ENCODE peak calls at places on chromosomes 3 and 15, in seven cellular contexts. One of them, this sample, is unnamed.

GRCh38 chr15:88586401-88587162 is 34.6 kb upstream of the AEN start:
- DNase-seq in mesothelial cell of epicardium: no peak
- DNase-seq in heart right ventricle: no peak
- DNase-seq in transverse colon: no peak
- DNase-seq in uterus: no peak
- DNase-seq in tibial artery: no peak
- DNase-seq in foreskin fibroblast: peak
- DNase-seq in this sample: no peak

GRCh38 chr3:42556089-42556632 is 25.6 kb downstream of the SEC22C start:
- DNase-seq in tibial artery: no peak
- DNase-seq in foreskin fibroblast: no peak
- DNase-seq in mesothelial cell of epicardium: no peak
- DNase-seq in transverse colon: no peak
- DNase-seq in heart right ventricle: no peak
- DNase-seq in uterus: no peak
- DNase-seq in this sample: no peak

GRCh38 chr3:150409125-150409526 is 1.0 kb downstream of the TSC22D2 start:
- DNase-seq in uterus: no peak
- DNase-seq in transverse colon: no peak
- DNase-seq in mesothelial cell of epicardium: peak
- DNase-seq in heart right ventricle: no peak
- DNase-seq in foreskin fibroblast: no peak
- DNase-seq in tibial artery: no peak
- DNase-seq in this sample: peak

GRCh38 chr3:195111322-195111710 is 159.6 kb downstream of the XXYLT1 start:
- DNase-seq in mesothelial cell of epicardium: no peak
- DNase-seq in transverse colon: no peak
- DNase-seq in tibial artery: peak
- DNase-seq in uterus: no peak
- DNase-seq in heart right ventricle: no peak
- DNase-seq in foreskin fibroblast: no peak
- DNase-seq in this sample: no peak

GRCh38 chr15:98866503-98866902 is 141.1 kb downstream of the PGPEP1L start:
- DNase-seq in heart right ventricle: no peak
- DNase-seq in transverse colon: no peak
- DNase-seq in uterus: peak
- DNase-seq in mesothelial cell of epicardium: no peak
- DNase-seq in foreskin fibroblast: peak
- DNase-seq in tibial artery: no peak
- DNase-seq in this sample: no peak

GRCh38 chr3:148190441-148190990 is 507.2 kb upstream of the AGTR1 start:
- DNase-seq in transverse colon: no peak
- DNase-seq in tibial artery: no peak
- DNase-seq in foreskin fibroblast: no peak
- DNase-seq in mesothelial cell of epicardium: no peak
- DNase-seq in uterus: no peak
- DNase-seq in heart right ventricle: no peak
- DNase-seq in this sample: no peak

GRCh38 chr15:32861741-32862140 is 143.9 kb downstream of the GREM1 start:
- DNase-seq in foreskin fibroblast: peak
- DNase-seq in uterus: no peak
- DNase-seq in transverse colon: peak
- DNase-seq in heart right ventricle: no peak
- DNase-seq in tibial artery: peak
- DNase-seq in mesothelial cell of epicardium: no peak
- DNase-seq in this sample: peak

GRCh38 chr3:71583569-71584215 is at the start of gene FOXP1:
- DNase-seq in tibial artery: peak
- DNase-seq in transverse colon: peak
- DNase-seq in mesothelial cell of epicardium: peak
- DNase-seq in foreskin fibroblast: peak
- DNase-seq in uterus: peak
- DNase-seq in heart right ventricle: peak
- DNase-seq in this sample: peak

GRCh38 chr15:58269455-58270414 is 131.6 kb downstream of the AQP9 start:
- DNase-seq in uterus: no peak
- DNase-seq in heart right ventricle: no peak
- DNase-seq in foreskin fibroblast: peak
- DNase-seq in mesothelial cell of epicardium: no peak
- DNase-seq in tibial artery: no peak
- DNase-seq in transverse colon: peak
- DNase-seq in this sample: peak

GRCh38 chr3:70471464-70472342 is 159.3 kb upstream of the MDFIC2 start:
- DNase-seq in tibial artery: no peak
- DNase-seq in foreskin fibroblast: peak
- DNase-seq in uterus: no peak
- DNase-seq in transverse colon: no peak
- DNase-seq in mesothelial cell of epicardium: no peak
- DNase-seq in heart right ventricle: no peak
- DNase-seq in this sample: no peak

GRCh38 chr3:175456496-175456895 is 597.4 kb downstream of the NAALADL2 start:
- DNase-seq in tibial artery: no peak
- DNase-seq in uterus: no peak
- DNase-seq in foreskin fibroblast: peak
- DNase-seq in heart right ventricle: no peak
- DNase-seq in transverse colon: no peak
- DNase-seq in mesothelial cell of epicardium: no peak
- DNase-seq in this sample: no peak

GRCh38 chr15:27353837-27354236 is 382.9 kb downstream of the GABRG3 start:
- DNase-seq in foreskin fibroblast: peak
- DNase-seq in uterus: no peak
- DNase-seq in tibial artery: no peak
- DNase-seq in transverse colon: no peak
- DNase-seq in heart right ventricle: no peak
- DNase-seq in mesothelial cell of epicardium: peak
- DNase-seq in this sample: no peak

DNA sequence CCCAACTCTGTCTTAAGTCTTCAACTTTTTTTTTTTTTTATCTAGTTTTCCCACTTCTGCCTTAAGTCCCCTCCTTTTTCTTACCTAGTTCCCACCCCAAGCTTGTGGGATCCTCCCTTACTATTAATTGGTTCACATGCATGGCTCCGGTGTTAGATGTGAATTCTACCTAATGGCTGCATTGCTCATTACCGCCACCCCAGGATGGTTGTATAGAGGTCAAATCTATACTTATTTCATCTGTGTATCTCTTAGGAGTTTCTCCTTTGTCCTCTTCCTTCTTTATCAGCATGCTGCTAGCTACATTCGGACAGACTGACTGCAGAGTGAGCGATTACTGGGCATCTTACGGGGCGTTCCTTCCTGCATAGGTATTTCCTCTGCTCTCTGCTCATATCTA is 605.7 kb upstream of the GRM7 start:
- DNase-seq in transverse colon: no peak
- DNase-seq in foreskin fibroblast: no peak
- DNase-seq in uterus: no peak
- DNase-seq in heart right ventricle: no peak
- DNase-seq in tibial artery: no peak
- DNase-seq in mesothelial cell of epicardium: no peak
- DNase-seq in this sample: no peak
- TF ChIP-seq CTCF in transverse colon: no peak
- TF ChIP-seq CTCF in foreskin fibroblast: no peak
- TF ChIP-seq CTCF in uterus: no peak
- TF ChIP-seq CTCF in heart right ventricle: no peak
- TF ChIP-seq CTCF in tibial artery: no peak
- TF ChIP-seq CTCF in mesothelial cell of epicardium: no peak
- TF ChIP-seq CTCF in this sample: no peak

GRCh38 chr3:192772495-192772894 is 45.2 kb upstream of the FGF12 start:
- DNase-seq in mesothelial cell of epicardium: no peak
- DNase-seq in foreskin fibroblast: no peak
- DNase-seq in uterus: no peak
- DNase-seq in tibial artery: no peak
- DNase-seq in transverse colon: no peak
- DNase-seq in heart right ventricle: peak
- DNase-seq in this sample: peak
- TF ChIP-seq CTCF in mesothelial cell of epicardium: no peak
- TF ChIP-seq CTCF in foreskin fibroblast: peak
- TF ChIP-seq CTCF in uterus: no peak
- TF ChIP-seq CTCF in tibial artery: no peak
- TF ChIP-seq CTCF in transverse colon: no peak
- TF ChIP-seq CTCF in heart right ventricle: peak
- TF ChIP-seq CTCF in this sample: peak

GRCh38 chr3:4509043-4509442 is 15.9 kb downstream of the ITPR1 start:
- DNase-seq in heart right ventricle: no peak
- DNase-seq in transverse colon: no peak
- DNase-seq in mesothelial cell of epicardium: no peak
- DNase-seq in uterus: no peak
- DNase-seq in foreskin fibroblast: no peak
- DNase-seq in tibial artery: no peak
- DNase-seq in this sample: no peak
- TF ChIP-seq CTCF in heart right ventricle: no peak
- TF ChIP-seq CTCF in transverse colon: no peak
- TF ChIP-seq CTCF in mesothelial cell of epicardium: no peak
- TF ChIP-seq CTCF in uterus: no peak
- TF ChIP-seq CTCF in foreskin fibroblast: no peak
- TF ChIP-seq CTCF in tibial artery: no peak
- TF ChIP-seq CTCF in this sample: no peak

DNA sequence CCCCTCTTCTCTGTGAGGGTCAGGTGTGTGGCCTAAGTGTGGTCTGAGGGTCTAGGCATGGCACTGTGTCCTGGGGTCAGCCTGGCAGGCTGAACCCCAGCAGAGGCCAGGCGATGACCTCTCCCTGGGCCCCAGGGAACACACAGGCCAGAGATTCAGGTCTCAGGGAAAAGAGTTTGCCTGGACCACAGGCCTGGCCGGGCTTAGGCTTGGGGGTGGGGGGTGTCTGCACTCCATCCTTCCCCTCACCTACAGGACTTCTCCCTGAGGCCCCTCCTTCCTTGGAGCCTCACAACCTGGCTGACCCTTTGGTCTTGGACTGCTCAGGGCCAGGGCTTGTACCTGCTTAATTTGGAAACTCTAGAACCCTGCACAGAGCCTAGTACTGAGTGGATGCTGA is 21.8 kb downstream of the RASGRF1 start:
- DNase-seq in mesothelial cell of epicardium: no peak
- DNase-seq in tibial artery: no peak
- DNase-seq in transverse colon: no peak
- DNase-seq in foreskin fibroblast: no peak
- DNase-seq in uterus: no peak
- DNase-seq in heart right ventricle: no peak
- DNase-seq in this sample: no peak
- TF ChIP-seq CTCF in mesothelial cell of epicardium: no peak
- TF ChIP-seq CTCF in tibial artery: no peak
- TF ChIP-seq CTCF in transverse colon: no peak
- TF ChIP-seq CTCF in foreskin fibroblast: no peak
- TF ChIP-seq CTCF in uterus: no peak
- TF ChIP-seq CTCF in heart right ventricle: no peak
- TF ChIP-seq CTCF in this sample: no peak

GRCh38 chr3:46369675-46370132 is 1.0 kb upstream of the CCR5 start:
- DNase-seq in heart right ventricle: no peak
- DNase-seq in uterus: no peak
- DNase-seq in tibial artery: no peak
- DNase-seq in transverse colon: no peak
- DNase-seq in mesothelial cell of epicardium: peak
- DNase-seq in foreskin fibroblast: no peak
- DNase-seq in this sample: no peak
- TF ChIP-seq CTCF in heart right ventricle: no peak
- TF ChIP-seq CTCF in uterus: no peak
- TF ChIP-seq CTCF in tibial artery: no peak
- TF ChIP-seq CTCF in transverse colon: no peak
- TF ChIP-seq CTCF in mesothelial cell of epicardium: no peak
- TF ChIP-seq CTCF in foreskin fibroblast: no peak
- TF ChIP-seq CTCF in this sample: no peak

DNA sequence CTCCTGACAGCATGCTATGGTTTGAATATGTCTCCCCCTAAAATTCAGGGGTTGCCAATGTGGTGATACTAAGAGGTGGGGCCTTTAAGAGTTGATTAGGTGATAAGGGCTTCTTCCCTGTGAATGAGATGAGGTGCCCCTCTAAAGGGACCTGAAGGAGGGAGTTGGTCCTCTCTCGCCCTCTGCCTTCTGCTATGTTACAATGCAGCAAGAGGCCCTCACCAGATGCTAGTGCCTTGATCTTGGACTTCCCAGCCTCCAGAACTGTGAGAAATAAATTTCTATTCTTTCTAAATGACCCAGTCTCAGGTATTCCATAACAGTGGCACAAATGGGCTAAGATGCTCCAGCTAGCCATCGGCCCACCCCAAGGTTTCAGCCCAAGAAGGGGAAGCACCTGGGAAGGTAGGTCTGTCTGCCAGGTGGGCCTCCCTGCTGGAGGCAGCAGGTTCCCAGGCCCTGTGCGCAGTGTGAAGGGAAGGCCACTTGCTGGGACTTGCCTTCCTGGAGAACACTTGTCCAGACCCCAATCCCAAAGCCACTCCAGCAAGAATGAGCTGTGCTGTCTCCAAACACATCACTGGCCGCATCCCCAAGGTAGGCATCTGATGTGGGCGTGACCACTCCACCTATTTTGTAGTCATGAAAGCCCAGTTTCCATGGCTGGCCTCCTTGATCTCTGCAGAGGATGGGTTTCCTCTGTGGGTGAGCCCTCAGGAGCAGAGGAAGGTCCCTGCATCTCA is 9.0 kb downstream of the TGM4 start:
- DNase-seq in heart right ventricle: no peak
- DNase-seq in transverse colon: no peak
- DNase-seq in mesothelial cell of epicardium: no peak
- DNase-seq in foreskin fibroblast: peak
- DNase-seq in tibial artery: no peak
- DNase-seq in uterus: no peak
- DNase-seq in this sample: no peak
- TF ChIP-seq CTCF in heart right ventricle: no peak
- TF ChIP-seq CTCF in transverse colon: no peak
- TF ChIP-seq CTCF in mesothelial cell of epicardium: no peak
- TF ChIP-seq CTCF in foreskin fibroblast: no peak
- TF ChIP-seq CTCF in tibial artery: no peak
- TF ChIP-seq CTCF in uterus: no peak
- TF ChIP-seq CTCF in this sample: peak

GRCh38 chr3:186722457-186722856 is 5.3 kb downstream of the KNG1 start:
- DNase-seq in tibial artery: no peak
- DNase-seq in heart right ventricle: no peak
- DNase-seq in foreskin fibroblast: peak
- DNase-seq in transverse colon: no peak
- DNase-seq in mesothelial cell of epicardium: no peak
- DNase-seq in uterus: no peak
- DNase-seq in this sample: no peak
- TF ChIP-seq CTCF in tibial artery: no peak
- TF ChIP-seq CTCF in heart right ventricle: no peak
- TF ChIP-seq CTCF in foreskin fibroblast: peak
- TF ChIP-seq CTCF in transverse colon: peak
- TF ChIP-seq CTCF in mesothelial cell of epicardium: no peak
- TF ChIP-seq CTCF in uterus: no peak
- TF ChIP-seq CTCF in this sample: no peak

GRCh38 chr3:108493862-108494261 is 16.5 kb downstream of the MYH15 start:
- DNase-seq in mesothelial cell of epicardium: no peak
- DNase-seq in transverse colon: peak
- DNase-seq in heart right ventricle: peak
- DNase-seq in foreskin fibroblast: peak
- DNase-seq in uterus: no peak
- DNase-seq in tibial artery: no peak
- DNase-seq in this sample: no peak
- TF ChIP-seq CTCF in mesothelial cell of epicardium: no peak
- TF ChIP-seq CTCF in transverse colon: peak
- TF ChIP-seq CTCF in heart right ventricle: peak
- TF ChIP-seq CTCF in foreskin fibroblast: no peak
- TF ChIP-seq CTCF in uterus: no peak
- TF ChIP-seq CTCF in tibial artery: no peak
- TF ChIP-seq CTCF in this sample: no peak

DNA sequence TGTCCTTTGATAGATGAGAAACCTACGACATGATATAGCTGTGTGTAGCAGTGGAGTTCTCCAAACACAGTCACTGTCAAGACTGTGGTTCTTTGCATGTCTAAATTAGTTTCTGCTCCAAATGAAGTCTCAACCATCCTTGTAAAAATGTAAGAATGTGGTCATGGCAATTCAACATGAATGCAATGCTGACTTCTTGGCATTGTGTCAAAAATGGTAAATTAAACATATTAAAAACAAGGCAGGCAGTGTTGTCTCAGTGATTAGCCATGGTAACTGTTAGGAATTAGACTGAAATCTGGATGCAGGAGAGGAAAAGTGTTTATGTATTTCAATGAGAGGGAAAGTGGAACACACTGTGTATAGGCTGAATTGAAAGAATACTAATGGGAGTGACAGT is 597.1 kb downstream of the EDEM1 start:
- DNase-seq in uterus: no peak
- DNase-seq in heart right ventricle: no peak
- DNase-seq in mesothelial cell of epicardium: no peak
- DNase-seq in tibial artery: no peak
- DNase-seq in foreskin fibroblast: no peak
- DNase-seq in transverse colon: no peak
- DNase-seq in this sample: no peak
- TF ChIP-seq CTCF in uterus: no peak
- TF ChIP-seq CTCF in heart right ventricle: no peak
- TF ChIP-seq CTCF in mesothelial cell of epicardium: no peak
- TF ChIP-seq CTCF in tibial artery: no peak
- TF ChIP-seq CTCF in foreskin fibroblast: no peak
- TF ChIP-seq CTCF in transverse colon: no peak
- TF ChIP-seq CTCF in this sample: no peak